ENCODE peak calls at places on chromosomes 3 and 15, in eight cellular contexts. P is pancreas, K is gastrocnemius medialis, R is cardiac muscle cell, Z is IMR-90, B is lower leg skin, A is HFF-Myc, D is endodermal cell. Q is an unnamed sample.

GRCh38 chr15:40250771-40251454 is 12.1 kb downstream of the PAK6 start:
- DNase-seq in P (no peak), K (no peak), R (no peak), Z (no peak), B (peak), A (no peak), D (no peak), Q (no peak)

GRCh38 chr3:165640970-165641369 is 196.3 kb downstream of the BCHE start:
- DNase-seq in P (no peak), K (no peak), R (no peak), Z (no peak), B (no peak), A (no peak), D (no peak), Q (no peak)

GRCh38 chr3:72050048-72050632 is 265.2 kb upstream of the PROK2 start:
- DNase-seq in P (no peak), K (no peak), R (no peak), Z (no peak), B (no peak), A (no peak), D (no peak), Q (no peak)

GRCh38 chr3:111617406-111617805 is 22.3 kb upstream of the ZBED2 start:
- DNase-seq in P (no peak), K (no peak), R (no peak), Z (no peak), B (no peak), A (no peak), D (no peak), Q (peak)

GRCh38 chr3:143875566-143875965 is 27.3 kb upstream of the SLC9A9 start:
- DNase-seq in P (no peak), K (no peak), R (peak), Z (no peak), B (no peak), A (no peak), D (no peak), Q (no peak)

GRCh38 chr3:193228206-193228605 is 12.8 kb upstream of the PLAAT1 start:
- DNase-seq in P (no peak), K (no peak), R (no peak), Z (no peak), B (no peak), A (no peak), D (no peak), Q (no peak)

GRCh38 chr3:24100694-24101402 is 155.8 kb downstream of the NR1D2 start:
- DNase-seq in P (no peak), K (no peak), R (peak), Z (peak), B (no peak), A (no peak), D (no peak), Q (no peak)

GRCh38 chr3:192850501-192850981 is 67.1 kb downstream of the MB21D2 start:
- DNase-seq in P (no peak), K (no peak), R (peak), Z (peak), B (no peak), A (peak), D (no peak), Q (peak)

GRCh38 chr15:85154061-85154460 is 172.4 kb downstream of the PDE8A start:
- DNase-seq in P (no peak), K (no peak), R (no peak), Z (no peak), B (no peak), A (no peak), D (peak), Q (no peak)

GRCh38 chr3:20396335-20396734 is 210.3 kb upstream of the SGO1 start:
- DNase-seq in P (no peak), K (no peak), R (no peak), Z (no peak), B (no peak), A (no peak), D (no peak), Q (no peak)

GRCh38 chr15:41969851-41970431 is 2.4 kb downstream of the EHD4 start:
- DNase-seq in P (peak), K (no peak), R (no peak), Z (no peak), B (peak), A (no peak), D (peak), Q (peak)

GRCh38 chr3:55191911-55192787 is 264.3 kb upstream of the LRTM1 start:
- DNase-seq in P (no peak), K (no peak), R (peak), Z (peak), B (no peak), A (peak), D (no peak), Q (no peak)

GRCh38 chr3:148092624-148093194 is 605.0 kb upstream of the AGTR1 start:
- DNase-seq in P (no peak), K (no peak), R (no peak), Z (no peak), B (no peak), A (no peak), D (no peak), Q (no peak)

GRCh38 chr3:134064081-134064480 is 34.4 kb upstream of the SLCO2A1 start:
- DNase-seq in P (no peak), K (no peak), R (no peak), Z (no peak), B (no peak), A (no peak), D (peak), Q (no peak)

GRCh38 chr15:49927462-49927861 is 191.6 kb downstream of the ATP8B4 start:
- DNase-seq in P (no peak), K (no peak), R (peak), Z (peak), B (no peak), A (peak), D (no peak), Q (no peak)

GRCh38 chr3:52532517-52532837 is 1.2 kb downstream of the NT5DC2 start:
- DNase-seq in P (peak), K (no peak), R (peak), Z (peak), B (peak), A (no peak), D (no peak), Q (peak)

GRCh38 chr15:33201376-33202189 is 7.1 kb upstream of the FMN1 start:
- DNase-seq in P (peak), K (peak), R (peak), Z (peak), B (no peak), A (peak), D (peak), Q (peak)

GRCh38 chr3:126264952-126265351 is 84.6 kb upstream of the ALDH1L1 start:
- DNase-seq in P (no peak), K (no peak), R (no peak), Z (no peak), B (peak), A (no peak), D (no peak), Q (no peak)

GRCh38 chr3:106830334-106830733 is 546.9 kb upstream of the CCDC54 start:
- DNase-seq in P (no peak), K (no peak), R (no peak), Z (no peak), B (no peak), A (no peak), D (peak), Q (no peak)

GRCh38 chr3:50271314-50272072 is 2.5 kb downstream of the SEMA3B start:
- DNase-seq in P (no peak), K (no peak), R (no peak), Z (no peak), B (no peak), A (no peak), D (no peak), Q (no peak)

GRCh38 chr3:69688400-69688799 is 50.9 kb upstream of the MITF start:
- DNase-seq in P (no peak), K (no peak), R (no peak), Z (no peak), B (no peak), A (no peak), D (no peak), Q (no peak)

GRCh38 chr3:151230644-151231043 is 27.6 kb upstream of the GPR171 start:
- DNase-seq in P (no peak), K (no peak), R (no peak), Z (no peak), B (no peak), A (no peak), D (no peak), Q (no peak)

GRCh38 chr3:119751423-119751822 is 30.5 kb upstream of the NR1I2 start:
- DNase-seq in P (no peak), K (no peak), R (no peak), Z (no peak), B (no peak), A (no peak), D (no peak), Q (no peak)

GRCh38 chr3:119747355-119747754 is 34.5 kb upstream of the NR1I2 start:
- DNase-seq in P (no peak), K (no peak), R (no peak), Z (no peak), B (no peak), A (no peak), D (no peak), Q (no peak)

GRCh38 chr3:119746423-119746822 is 35.5 kb upstream of the NR1I2 start:
- DNase-seq in P (no peak), K (no peak), R (no peak), Z (no peak), B (no peak), A (no peak), D (no peak), Q (no peak)

GRCh38 chr3:119745942-119746341 is 36.0 kb upstream of the NR1I2 start:
- DNase-seq in P (no peak), K (no peak), R (no peak), Z (no peak), B (no peak), A (no peak), D (no peak), Q (no peak)

GRCh38 chr3:119748996-119749395 is 32.9 kb upstream of the NR1I2 start:
- DNase-seq in P (no peak), K (no peak), R (no peak), Z (no peak), B (no peak), A (no peak), D (no peak), Q (no peak)
- TF ChIP-seq CTCF in P (no peak), K (no peak), R (no peak), Z (no peak), B (no peak), A (no peak), D (no peak), Q (no peak)

GRCh38 chr15:93658026-93658790 is 569.2 kb upstream of the RGMA start:
- DNase-seq in P (no peak), K (no peak), R (no peak), Z (no peak), B (no peak), A (no peak), D (no peak), Q (no peak)
- TF ChIP-seq CTCF in P (no peak), K (no peak), R (no peak), Z (no peak), B (no peak), A (no peak), D (no peak), Q (no peak)

GRCh38 chr3:186529204-186529999 is 14.8 kb downstream of the CRYGS start:
- DNase-seq in P (no peak), K (no peak), R (no peak), Z (no peak), B (no peak), A (no peak), D (no peak), Q (no peak)
- TF ChIP-seq CTCF in P (no peak), K (no peak), R (no peak), Z (no peak), B (no peak), A (no peak), D (peak), Q (peak)

GRCh38 chr3:123741058-123741511 is 143.0 kb downstream of the MYLK start:
- DNase-seq in P (no peak), K (no peak), R (no peak), Z (peak), B (no peak), A (no peak), D (no peak), Q (no peak)

GRCh38 chr3:123749716-123750115 is 134.4 kb downstream of the MYLK start:
- DNase-seq in P (no peak), K (no peak), R (peak), Z (peak), B (no peak), A (no peak), D (no peak), Q (no peak)

GRCh38 chr3:123743121-123743520 is 141.0 kb downstream of the MYLK start:
- DNase-seq in P (no peak), K (no peak), R (no peak), Z (no peak), B (no peak), A (no peak), D (no peak), Q (no peak)

GRCh38 chr3:123750209-123750608 is 133.9 kb downstream of the MYLK start:
- DNase-seq in P (no peak), K (no peak), R (peak), Z (no peak), B (no peak), A (no peak), D (no peak), Q (no peak)

GRCh38 chr3:123745184-123745855 is 138.8 kb downstream of the MYLK start:
- DNase-seq in P (no peak), K (no peak), R (peak), Z (no peak), B (no peak), A (no peak), D (no peak), Q (no peak)
- TF ChIP-seq CTCF in P (no peak), K (no peak), R (peak), Z (no peak), B (no peak), A (peak), D (peak), Q (no peak)

DNA sequence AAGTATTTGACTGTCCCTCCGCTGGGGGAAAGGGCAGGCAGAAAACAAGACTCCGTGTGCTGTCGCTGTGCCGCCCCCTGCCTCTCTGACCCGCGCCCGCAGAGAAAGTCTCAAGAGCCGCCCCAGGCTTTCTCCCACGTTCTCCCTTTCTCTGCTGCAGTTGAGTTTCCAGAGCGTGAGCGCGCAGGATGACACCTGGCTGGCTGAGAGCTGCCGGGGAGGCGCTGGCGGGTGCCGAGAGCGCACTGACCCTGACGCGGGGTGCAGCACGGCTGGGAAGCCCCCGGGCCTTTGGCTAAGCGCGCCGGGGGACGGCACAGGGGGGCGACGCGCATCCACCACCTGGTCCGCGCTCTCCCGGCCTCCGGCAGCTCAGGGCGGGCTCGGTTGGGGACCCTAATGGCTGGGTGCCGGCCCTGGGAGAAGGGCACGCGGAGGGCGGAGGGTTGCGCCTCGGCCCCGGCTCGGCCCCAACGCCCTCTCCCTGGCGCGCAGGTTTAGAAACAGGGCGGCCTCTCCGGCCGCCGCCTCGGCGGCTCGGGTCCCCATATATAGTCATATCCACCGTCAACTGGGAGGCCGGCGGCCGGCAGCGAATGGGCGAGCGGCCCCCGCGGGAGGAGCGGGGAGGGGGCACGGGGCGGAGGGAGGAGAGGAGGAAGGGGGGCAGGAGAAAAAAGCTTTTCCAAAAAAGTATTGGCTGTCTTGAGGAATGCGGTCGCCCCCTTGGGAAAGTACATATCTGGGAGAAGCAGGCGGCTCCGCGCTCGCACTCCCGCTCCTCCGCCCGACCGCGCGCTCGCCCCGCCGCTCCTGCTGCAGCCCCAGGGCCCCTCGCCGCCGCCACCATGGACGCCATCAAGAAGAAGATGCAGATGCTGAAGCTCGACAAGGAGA is at the start of gene TPM1:
- DNase-seq in P (peak), K (peak), R (peak), Z (peak), B (peak), A (no peak), D (peak), Q (peak)
- TF ChIP-seq CTCF in P (no peak), K (no peak), R (no peak), Z (peak), B (no peak), A (no peak), D (peak), Q (no peak)